ENCODE peak calls at places on chromosomes 7 and 10, in ten cellular contexts. A is prostate gland, L is PC-9, E is sigmoid colon, B is K562, F is ovary, H is adrenal gland, V is psoas muscle, I is PC-3, S is thoracic aorta. T is an unnamed sample. For H3K9me3, the result is how much of the 10 kb centered on the place peaks cover.

GRCh38 chr7:155816996-155817395 is 4.7 kb upstream of the SHH start:
- DNase-seq in A (no peak), L (no peak), E (no peak), B (no peak), F (no peak), H (no peak), V (no peak), I (no peak), S (no peak), T (no peak)

GRCh38 chr10:96511044-96511945 is 2.4 kb downstream of the TLL2 start:
- DNase-seq in A (peak), L (peak), E (no peak), B (peak), F (no peak), H (no peak), V (no peak), I (peak), S (no peak), T (no peak)

GRCh38 chr10:103442031-103442461 is 10.1 kb downstream of the CALHM2 start:
- DNase-seq in A (no peak), L (no peak), E (no peak), B (no peak), F (peak), H (peak), V (peak), I (no peak), S (no peak), T (no peak)

GRCh38 chr7:123675092-123675473 is 19.4 kb downstream of the LMOD2 start:
- DNase-seq in A (no peak), L (no peak), E (no peak), B (no peak), F (no peak), H (no peak), V (no peak), I (no peak), S (no peak), T (no peak)

GRCh38 chr10:27612615-27613014 is 108.5 kb downstream of the RAB18 start:
- DNase-seq in A (no peak), L (no peak), E (no peak), B (no peak), F (no peak), H (no peak), V (no peak), I (no peak), S (no peak), T (no peak)

GRCh38 chr7:100370746-100371145 is 2.5 kb upstream of the PILRA start:
- DNase-seq in A (no peak), L (no peak), E (no peak), B (no peak), F (no peak), H (no peak), V (no peak), I (no peak), S (no peak), T (no peak)

GRCh38 chr10:89327803-89328441 is at the start of gene IFIT3:
- DNase-seq in A (peak), L (peak), E (peak), B (peak), F (peak), H (peak), V (peak), I (peak), S (no peak), T (no peak)

GRCh38 chr7:27427416-27427815 is 184.8 kb downstream of the EVX1 start:
- DNase-seq in A (no peak), L (no peak), E (no peak), B (no peak), F (no peak), H (no peak), V (no peak), I (no peak), S (no peak), T (no peak)

GRCh38 chr10:493391-494148 is 195.9 kb downstream of the DIP2C start:
- DNase-seq in A (no peak), L (no peak), E (peak), B (no peak), F (no peak), H (no peak), V (no peak), I (no peak), S (no peak), T (no peak)

GRCh38 chr10:129848084-129848483 is 116.0 kb downstream of the EBF3 start:
- DNase-seq in A (no peak), L (no peak), E (no peak), B (no peak), F (no peak), H (no peak), V (no peak), I (no peak), S (no peak), T (no peak)

GRCh38 chr7:75699993-75700392 is 38.7 kb downstream of the HIP1 start:
- DNase-seq in A (no peak), L (no peak), E (no peak), B (no peak), F (no peak), H (no peak), V (no peak), I (no peak), S (no peak), T (no peak)

GRCh38 chr7:151427705-151428392 is 12.1 kb downstream of the CRYGN start:
- DNase-seq in A (no peak), L (no peak), E (peak), B (no peak), F (no peak), H (no peak), V (no peak), I (no peak), S (no peak), T (no peak)

GRCh38 chr10:33153968-33154327 is 180.5 kb downstream of the NRP1 start:
- DNase-seq in A (no peak), L (no peak), E (no peak), B (no peak), F (no peak), H (no peak), V (no peak), I (no peak), S (no peak), T (no peak)

GRCh38 chr10:86693721-86694369 is 25.5 kb downstream of the LDB3 start:
- DNase-seq in A (peak), L (no peak), E (no peak), B (peak), F (peak), H (no peak), V (no peak), I (peak), S (no peak), T (peak)

GRCh38 chr7:12690041-12690878 is 2.8 kb downstream of the ARL4A start:
- DNase-seq in A (no peak), L (no peak), E (no peak), B (no peak), F (no peak), H (no peak), V (no peak), I (no peak), S (no peak), T (no peak)

GRCh38 chr7:21076054-21076453 is 289.4 kb upstream of the SP8 start:
- DNase-seq in A (no peak), L (no peak), E (no peak), B (no peak), F (no peak), H (no peak), V (no peak), I (no peak), S (no peak), T (no peak)

GRCh38 chr7:20651960-20652544 is 36.6 kb downstream of the ABCB5 start:
- DNase-seq in A (no peak), L (no peak), E (no peak), B (peak), F (no peak), H (no peak), V (no peak), I (peak), S (no peak), T (no peak)

GRCh38 chr7:137984181-137985041 is 17.5 kb downstream of the CREB3L2 start:
- DNase-seq in A (no peak), L (no peak), E (no peak), B (no peak), F (no peak), H (no peak), V (no peak), I (no peak), S (no peak), T (no peak)

GRCh38 chr10:130179640-130180039 is 43.4 kb downstream of the GLRX3 start:
- DNase-seq in A (no peak), L (peak), E (no peak), B (peak), F (no peak), H (peak), V (no peak), I (peak), S (no peak), T (no peak)

GRCh38 chr7:24653316-24654085 is 80.2 kb downstream of the PALS2 start:
- DNase-seq in A (peak), L (no peak), E (no peak), B (no peak), F (no peak), H (no peak), V (no peak), I (no peak), S (no peak), T (no peak)

GRCh38 chr10:110502851-110503301 is 5.2 kb downstream of the DUSP5 start:
- DNase-seq in A (peak), L (no peak), E (peak), B (no peak), F (no peak), H (peak), V (no peak), I (peak), S (no peak), T (no peak)

GRCh38 chr10:76779163-76779820 is 858.3 kb downstream of the KCNMA1 start:
- DNase-seq in A (no peak), L (no peak), E (no peak), B (no peak), F (no peak), H (no peak), V (no peak), I (peak), S (no peak), T (no peak)

GRCh38 chr7:148747274-148747673 is 48.6 kb downstream of the CUL1 start:
- DNase-seq in A (no peak), L (no peak), E (no peak), B (peak), F (no peak), H (no peak), V (no peak), I (no peak), S (no peak), T (no peak)
- TF ChIP-seq CTCF in A (no peak), L (no peak), E (no peak), B (peak), F (no peak), H (no peak), V (no peak), I (no peak), S (no peak), T (no peak)

GRCh38 chr10:21807162-21807561 is 196.4 kb downstream of the DNAJC1 start:
- DNase-seq in A (no peak), L (no peak), E (no peak), B (peak), F (no peak), H (no peak), V (no peak), I (no peak), S (no peak), T (no peak)

GRCh38 chr10:21808525-21808924 is 195.0 kb downstream of the DNAJC1 start:
- DNase-seq in A (no peak), L (no peak), E (no peak), B (no peak), F (no peak), H (no peak), V (no peak), I (no peak), S (no peak), T (no peak)

GRCh38 chr10:21813944-21814343 is 189.6 kb downstream of the DNAJC1 start:
- DNase-seq in A (no peak), L (no peak), E (no peak), B (no peak), F (no peak), H (no peak), V (no peak), I (no peak), S (no peak), T (no peak)

GRCh38 chr10:21811245-21811585 is 192.3 kb downstream of the DNAJC1 start:
- DNase-seq in A (no peak), L (no peak), E (no peak), B (peak), F (no peak), H (no peak), V (no peak), I (no peak), S (no peak), T (no peak)

GRCh38 chr10:21810582-21811244 is 192.8 kb downstream of the DNAJC1 start:
- DNase-seq in A (no peak), L (no peak), E (no peak), B (peak), F (no peak), H (no peak), V (no peak), I (no peak), S (no peak), T (no peak)
- H3K9me3 ChIP-seq in A (under half), L (under half), E (under half), B (under half), F (under half), H (under half), V (under half), I (under half), S (under half), T (under half)

GRCh38 chr10:132359305-132360040 is 27.5 kb downstream of the LRRC27 start:
- DNase-seq in A (no peak), L (no peak), E (peak), B (peak), F (peak), H (no peak), V (peak), I (no peak), S (no peak), T (no peak)
- TF ChIP-seq CTCF in A (no peak), L (peak), E (no peak), B (peak), F (no peak), H (no peak), V (no peak), I (peak), S (no peak), T (no peak)

GRCh38 chr7:4067874-4068273 is 614.2 kb upstream of the FOXK1 start:
- DNase-seq in A (no peak), L (no peak), E (no peak), B (no peak), F (no peak), H (no peak), V (no peak), I (no peak), S (no peak), T (no peak)

GRCh38 chr7:4067476-4067760 is 614.7 kb upstream of the FOXK1 start:
- DNase-seq in A (no peak), L (no peak), E (no peak), B (no peak), F (no peak), H (no peak), V (no peak), I (no peak), S (no peak), T (no peak)

GRCh38 chr7:4070214-4070613 is 611.9 kb upstream of the FOXK1 start:
- DNase-seq in A (no peak), L (no peak), E (no peak), B (no peak), F (no peak), H (no peak), V (no peak), I (no peak), S (no peak), T (no peak)

GRCh38 chr7:4068286-4068685 is 613.8 kb upstream of the FOXK1 start:
- DNase-seq in A (no peak), L (no peak), E (no peak), B (no peak), F (no peak), H (no peak), V (no peak), I (no peak), S (no peak), T (no peak)

GRCh38 chr7:4069268-4070095 is 612.6 kb upstream of the FOXK1 start:
- DNase-seq in A (no peak), L (no peak), E (no peak), B (no peak), F (no peak), H (no peak), V (no peak), I (no peak), S (no peak), T (no peak)
- H3K9me3 ChIP-seq in A (under half), L (under half), E (under half), B (under half), F (under half), H (under half), V (under half), I (under half), S (under half), T (under half)

GRCh38 chr10:77907900-77908717 is 18.4 kb downstream of the DLG5 start:
- DNase-seq in A (no peak), L (no peak), E (no peak), B (peak), F (no peak), H (no peak), V (no peak), I (peak), S (no peak), T (no peak)
- TF ChIP-seq CTCF in A (peak), L (peak), E (no peak), B (peak), F (no peak), H (no peak), V (peak), I (peak), S (no peak), T (no peak)

DNA sequence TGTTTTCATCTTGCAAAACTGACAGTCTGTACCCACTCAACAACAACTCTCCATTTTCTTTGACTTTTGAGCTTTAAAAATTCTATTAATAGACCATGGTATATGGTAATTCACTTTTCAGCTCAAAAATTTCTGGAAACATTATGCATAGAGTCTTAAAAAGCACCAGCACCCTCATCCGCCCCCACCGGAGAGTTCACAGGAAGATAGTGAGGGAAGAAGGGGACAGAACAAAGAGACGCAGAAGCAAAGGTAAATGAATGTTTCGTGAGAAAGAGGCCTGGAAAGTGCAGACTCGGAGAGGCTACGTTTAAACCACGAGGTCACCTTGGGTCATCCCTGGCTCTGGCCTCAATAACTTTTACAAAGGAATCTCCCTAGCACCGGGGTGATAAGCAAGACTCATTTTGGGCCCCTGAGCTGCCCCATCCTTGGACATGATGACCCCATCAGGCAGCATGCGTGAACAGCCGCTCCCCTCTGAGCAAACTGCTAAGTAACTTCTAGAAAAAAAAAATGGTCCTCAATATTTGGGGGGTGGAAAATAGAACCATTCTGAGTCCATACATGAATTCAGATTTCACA is 96.3 kb downstream of the CPXM2 start:
- DNase-seq in A (no peak), L (no peak), E (no peak), B (no peak), F (no peak), H (no peak), V (no peak), I (no peak), S (no peak), T (no peak)
- H3K9me3 ChIP-seq in A (under half), L (under half), E (under half), B (under half), F (under half), H (under half), V (under half), I (under half), S (under half), T (under half)